ENCODE peak calls at places on chromosomes 2 and 18, in nine cellular contexts. A, H, S, I, V, W, B, C and Q are unnamed samples. For H3K4me1, the result is how much of the 10 kb centered on the place peaks cover.

GRCh38 chr18:28149810-28150420 is 27.0 kb downstream of the CDH2 start:
- DNase-seq in C (no peak), H (no peak), S (no peak), A (no peak), W (no peak), B (no peak), I (no peak), V (no peak), Q (peak)

GRCh38 chr2:127508025-127508620 is 18.2 kb downstream of the IWS1 start:
- DNase-seq in W (no peak), C (no peak), S (no peak), B (no peak), I (no peak), A (no peak), H (no peak), V (no peak), Q (no peak)

GRCh38 chr2:201929627-201930026 is 104.0 kb upstream of the FZD7 start:
- DNase-seq in A (no peak), B (no peak), W (peak), C (no peak), S (no peak), H (no peak), I (no peak), V (no peak), Q (no peak)

GRCh38 chr18:24054130-24054529 is 39.6 kb downstream of the TTC39C start:
- DNase-seq in C (no peak), W (no peak), A (no peak), I (no peak), B (no peak), V (no peak), H (no peak), S (no peak), Q (no peak)

GRCh38 chr2:172467382-172467781 is 40.0 kb downstream of the ITGA6 start:
- DNase-seq in A (peak), B (no peak), V (no peak), W (no peak), C (no peak), I (no peak), S (no peak), H (no peak), Q (no peak)

GRCh38 chr2:169363027-169363569 is 764 bp upstream of the LRP2 start:
- DNase-seq in S (no peak), B (no peak), V (no peak), W (no peak), A (no peak), I (no peak), C (no peak), H (no peak), Q (no peak)

GRCh38 chr2:236719192-236719635 is 149.6 kb downstream of the ACKR3 start:
- DNase-seq in V (no peak), A (no peak), S (no peak), B (peak), I (no peak), C (no peak), W (no peak), H (no peak), Q (no peak)

GRCh38 chr2:64692401-64692800 is 38.7 kb upstream of the SERTAD2 start:
- DNase-seq in V (no peak), W (no peak), B (no peak), A (no peak), H (no peak), I (no peak), S (no peak), C (no peak), Q (no peak)

GRCh38 chr2:54570925-54571694 is 115.0 kb downstream of the SPTBN1 start:
- DNase-seq in I (no peak), B (peak), V (no peak), W (no peak), S (peak), A (peak), H (no peak), C (peak), Q (peak)

GRCh38 chr2:233387667-233388528 is 33.6 kb downstream of the DGKD start:
- DNase-seq in V (peak), I (peak), B (no peak), C (peak), A (peak), W (no peak), H (no peak), S (no peak), Q (peak)

GRCh38 chr2:25596506-25596905 is 76.9 kb downstream of the DTNB start:
- DNase-seq in W (no peak), C (no peak), V (no peak), A (no peak), S (no peak), H (no peak), I (no peak), B (no peak), Q (no peak)

GRCh38 chr2:179691235-179691634 is 170.2 kb downstream of the ZNF385B start:
- DNase-seq in W (no peak), C (no peak), I (no peak), S (no peak), H (no peak), V (no peak), A (no peak), B (no peak), Q (no peak)

GRCh38 chr2:239467281-239467955 is 66.6 kb upstream of the HDAC4 start:
- DNase-seq in H (no peak), S (no peak), B (no peak), I (no peak), V (no peak), C (peak), W (peak), A (no peak), Q (no peak)

GRCh38 chr18:73462092-73462491 is 594.3 kb upstream of the NETO1 start:
- DNase-seq in S (no peak), W (no peak), I (no peak), H (no peak), A (no peak), C (no peak), V (no peak), B (no peak), Q (no peak)

GRCh38 chr2:160415991-160416390 is 77.6 kb downstream of the RBMS1 start:
- DNase-seq in S (no peak), I (no peak), H (no peak), V (no peak), C (no peak), W (no peak), A (no peak), B (no peak), Q (no peak)

GRCh38 chr2:1613731-1614354 is 130.5 kb downstream of the PXDN start:
- DNase-seq in I (no peak), S (no peak), B (no peak), A (no peak), W (peak), V (no peak), H (no peak), C (no peak), Q (peak)

GRCh38 chr2:150938586-150938985 is 323.1 kb downstream of the RBM43 start:
- DNase-seq in W (no peak), I (no peak), V (no peak), C (no peak), A (no peak), B (no peak), H (no peak), S (no peak), Q (no peak)

GRCh38 chr2:53886406-53887280 is 26.9 kb upstream of the GPR75 start:
- DNase-seq in S (no peak), W (no peak), C (no peak), V (no peak), I (no peak), H (no peak), B (no peak), A (no peak), Q (no peak)

GRCh38 chr2:153870308-153870707 is 1.4 kb upstream of the GALNT13 start:
- DNase-seq in W (no peak), I (no peak), S (no peak), B (no peak), H (no peak), C (no peak), V (no peak), A (peak), Q (no peak)

GRCh38 chr2:213317929-213318328 is 33.7 kb downstream of the SPAG16 start:
- DNase-seq in I (no peak), C (no peak), S (no peak), V (no peak), A (no peak), H (no peak), B (no peak), W (no peak), Q (no peak)

GRCh38 chr2:48358982-48359381 is 171.0 kb upstream of the STON1 start:
- DNase-seq in H (no peak), A (no peak), C (no peak), W (no peak), V (no peak), S (no peak), B (no peak), I (no peak), Q (no peak)

GRCh38 chr18:46141199-46141598 is 37.0 kb downstream of the HAUS1 start:
- DNase-seq in H (no peak), I (peak), W (no peak), C (no peak), B (no peak), A (no peak), S (no peak), V (no peak), Q (no peak)

GRCh38 chr2:100741880-100742814 is 77.8 kb upstream of the NPAS2 start:
- DNase-seq in A (no peak), C (peak), S (no peak), H (no peak), B (no peak), V (no peak), I (no peak), W (no peak), Q (no peak)

GRCh38 chr2:74497777-74498499 is 1.5 kb downstream of the LBX2 start:
- DNase-seq in V (no peak), A (peak), C (peak), S (no peak), I (no peak), B (peak), H (no peak), W (peak), Q (no peak)

GRCh38 chr2:216596234-216596985 is 36.8 kb upstream of the IGFBP2 start:
- DNase-seq in C (peak), I (no peak), H (no peak), A (no peak), V (no peak), B (no peak), S (no peak), W (no peak), Q (no peak)

GRCh38 chr2:233464056-233464455 is 102.5 kb downstream of the USP40 start:
- DNase-seq in H (no peak), W (no peak), A (no peak), C (no peak), V (no peak), I (no peak), B (peak), S (no peak), Q (no peak)

GRCh38 chr2:9778012-9778411 is 65.3 kb upstream of the TAF1B start:
- DNase-seq in V (no peak), B (peak), W (peak), I (peak), S (no peak), H (no peak), C (no peak), A (peak), Q (no peak)

GRCh38 chr2:237527241-237527640 is 39.1 kb upstream of the PRLH start:
- DNase-seq in V (no peak), H (no peak), S (no peak), A (no peak), W (no peak), B (no peak), C (no peak), I (no peak), Q (no peak)

GRCh38 chr2:170255137-170255536 is 77.2 kb downstream of the MYO3B start:
- DNase-seq in C (no peak), V (no peak), I (no peak), W (no peak), S (no peak), A (no peak), B (no peak), H (no peak), Q (no peak)

GRCh38 chr2:74407682-74408081 is 13.7 kb downstream of the C2orf81 start:
- DNase-seq in W (no peak), A (no peak), V (no peak), C (no peak), I (no peak), S (no peak), H (no peak), B (no peak), Q (no peak)

GRCh38 chr2:212147921-212148513 is 390.6 kb downstream of the ERBB4 start:
- DNase-seq in H (no peak), C (no peak), S (no peak), V (no peak), W (no peak), I (no peak), B (no peak), A (peak), Q (no peak)

DNA sequence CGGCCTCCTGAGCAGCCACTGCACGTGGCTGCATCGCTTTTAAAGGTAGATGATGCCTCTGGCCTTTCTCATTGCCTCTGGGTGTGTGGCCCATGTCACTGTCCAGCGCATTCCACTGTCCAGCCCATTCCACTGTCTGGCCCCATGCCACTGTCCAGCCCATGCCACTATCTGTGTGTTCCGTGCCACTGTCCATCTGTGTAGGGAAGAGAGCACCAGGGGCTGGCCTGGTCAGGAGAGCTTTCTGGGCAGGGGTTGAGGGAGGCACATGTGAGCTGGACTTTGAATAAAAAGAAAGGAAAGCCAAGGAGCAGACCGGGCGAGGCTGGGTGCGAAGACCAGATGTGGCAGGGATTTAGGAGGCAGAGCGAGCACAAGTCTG is 236.1 kb downstream of the NEDD4L start:
- DNase-seq in C (no peak), I (no peak), H (no peak), B (no peak), A (no peak), V (no peak), W (no peak), S (no peak), Q (no peak)
- H3K4me1 ChIP-seq in C (under half), I (under half), H (under half), B (under half), A (under half), V (under half), W (under half), S (under half), Q (half or more)

DNA sequence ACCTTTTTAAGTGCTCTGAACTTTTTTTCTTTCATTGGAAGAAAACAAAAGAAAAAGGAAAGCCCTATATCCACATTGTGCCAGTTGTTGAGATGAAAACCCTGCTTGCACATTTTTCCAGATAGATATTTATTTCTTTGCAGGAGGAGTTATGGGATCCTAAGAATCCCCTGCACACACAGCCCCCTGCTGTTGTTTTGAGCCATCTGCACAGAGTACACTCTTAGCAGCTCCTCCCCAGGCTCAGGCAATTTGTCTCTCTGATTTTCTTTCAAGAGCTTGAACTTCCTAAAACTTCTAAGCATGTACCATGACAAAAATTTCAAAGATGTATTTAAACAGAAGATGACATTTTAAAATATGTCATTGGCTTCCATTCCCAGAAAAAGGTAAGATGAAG is 436.9 kb downstream of the METTL4 start:
- DNase-seq in V (no peak), S (no peak), H (no peak), W (no peak), B (no peak), I (no peak), A (peak), C (no peak), Q (no peak)
- TF ChIP-seq CTCF in V (no peak), S (no peak), H (no peak), W (peak), B (no peak), I (no peak), A (no peak), C (no peak), Q (no peak)

DNA sequence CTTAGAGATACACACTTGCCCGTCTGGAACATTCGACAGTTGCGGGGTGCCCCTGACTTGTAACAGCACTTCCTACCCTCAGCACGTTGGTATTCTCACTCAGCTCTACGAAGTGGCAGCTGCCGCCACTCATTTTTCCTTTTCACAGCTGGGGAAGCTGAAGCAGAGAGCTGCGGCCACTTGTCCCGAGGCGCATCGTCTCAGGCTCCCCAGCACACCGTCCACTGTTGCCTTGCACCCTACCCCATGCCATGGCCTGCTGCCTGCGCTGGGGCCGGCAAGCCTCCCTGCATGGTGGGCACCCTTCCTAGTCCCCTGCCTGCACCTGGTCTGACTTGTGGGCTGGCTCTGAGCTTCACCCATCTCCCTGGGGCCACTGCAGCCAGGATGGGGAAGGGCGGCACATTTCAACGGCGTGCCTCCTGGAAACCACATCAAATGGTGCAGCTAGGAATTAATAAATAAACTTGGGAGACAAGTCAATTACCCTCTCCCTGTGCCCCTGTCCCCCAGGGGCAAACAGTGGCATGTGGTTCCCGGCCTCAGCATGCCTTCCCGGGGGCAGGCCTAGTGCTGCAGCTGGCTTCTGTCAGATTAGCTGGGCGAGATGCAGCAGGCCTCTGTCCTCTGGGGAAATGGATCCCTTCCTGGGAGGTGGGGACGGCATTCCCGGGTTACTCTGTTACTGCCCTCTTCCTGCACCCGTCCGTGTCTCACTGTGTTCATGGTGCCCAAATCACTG is 64.7 kb upstream of the HAAO start:
- DNase-seq in B (peak), A (no peak), W (no peak), C (no peak), I (peak), H (no peak), S (no peak), V (no peak), Q (no peak)
- H3K4me1 ChIP-seq in B (under half), A (under half), W (under half), C (under half), I (under half), H (under half), S (under half), V (under half), Q (under half)

GRCh38 chr2:128603411-128603924 is 284.8 kb upstream of the HS6ST1 start:
- DNase-seq in S (no peak), W (no peak), A (no peak), B (peak), V (no peak), I (peak), C (no peak), H (no peak), Q (peak)
- TF ChIP-seq CTCF in S (no peak), W (no peak), A (no peak), B (no peak), V (no peak), I (no peak), C (no peak), H (no peak), Q (no peak)

GRCh38 chr2:176496756-176497155 is 227.5 kb downstream of the MTX2 start:
- DNase-seq in S (no peak), V (no peak), H (no peak), W (no peak), A (no peak), B (no peak), I (no peak), C (no peak), Q (no peak)

GRCh38 chr2:176493221-176493825 is 224.1 kb downstream of the MTX2 start:
- DNase-seq in W (no peak), A (no peak), C (no peak), V (no peak), H (no peak), I (no peak), B (no peak), S (no peak), Q (no peak)

GRCh38 chr2:176492583-176492982 is 223.3 kb downstream of the MTX2 start:
- DNase-seq in V (no peak), I (no peak), S (no peak), B (no peak), H (no peak), C (no peak), W (no peak), A (no peak), Q (no peak)

GRCh38 chr2:176493909-176494308 is 224.7 kb downstream of the MTX2 start:
- DNase-seq in B (no peak), I (no peak), A (no peak), S (no peak), H (no peak), V (no peak), W (no peak), C (no peak), Q (no peak)

DNA sequence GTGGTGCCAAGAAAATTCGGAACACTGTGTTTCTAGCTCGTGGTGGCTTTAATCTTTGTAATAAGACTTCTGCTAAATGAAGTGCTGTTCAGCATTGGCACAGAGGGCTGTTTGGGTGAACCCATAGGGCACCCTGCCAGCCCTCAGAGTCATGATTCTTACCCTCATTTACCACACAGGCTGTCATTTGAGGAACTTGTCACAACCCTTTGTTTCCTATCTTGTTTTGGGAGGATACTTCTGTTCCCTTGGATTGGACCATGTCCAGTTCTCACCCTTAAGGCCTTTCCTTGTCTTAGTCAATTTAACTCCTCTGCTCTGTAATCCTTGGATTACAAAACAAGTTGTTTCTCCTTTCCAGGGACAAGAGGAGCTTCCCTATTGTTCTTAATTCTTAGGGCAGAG is 225.7 kb downstream of the MTX2 start:
- DNase-seq in B (no peak), A (no peak), V (peak), C (no peak), W (no peak), H (no peak), I (peak), S (no peak), Q (peak)
- H3K4me1 ChIP-seq in B (under half), A (under half), V (under half), C (under half), W (under half), H (under half), I (under half), S (under half), Q (under half)

DNA sequence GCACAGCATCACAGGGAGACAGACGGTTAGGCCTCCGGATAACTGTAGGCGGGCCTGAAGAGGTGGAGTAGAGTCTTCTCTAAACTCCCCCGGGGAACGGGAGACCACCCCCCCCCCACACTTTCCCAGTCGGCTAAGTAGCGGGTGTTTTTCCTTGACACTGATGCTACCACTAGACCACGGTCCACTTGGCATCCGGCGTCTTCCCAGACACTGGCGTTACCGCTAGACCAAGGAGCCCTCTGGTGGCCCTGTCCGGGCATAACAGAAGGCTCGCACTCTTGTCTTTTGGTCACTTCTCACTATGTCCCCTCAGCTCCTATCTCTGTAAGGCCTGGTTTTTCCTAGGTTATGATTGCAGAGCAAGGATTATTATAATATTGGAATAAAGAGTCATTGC is 25.7 kb upstream of the NCL start:
- DNase-seq in A (no peak), H (no peak), I (no peak), S (no peak), B (no peak), C (no peak), W (peak), V (no peak), Q (peak)
- TF ChIP-seq CTCF in A (peak), H (peak), I (peak), S (no peak), B (peak), C (peak), W (peak), V (peak), Q (peak)

GRCh38 chr2:120767486-120768005 is 31.9 kb downstream of the GLI2 start:
- DNase-seq in W (peak), I (no peak), V (no peak), A (no peak), H (no peak), S (no peak), B (peak), C (no peak), Q (peak)
- H3K4me1 ChIP-seq in W (under half), I (under half), V (under half), A (under half), H (half or more), S (under half), B (under half), C (under half), Q (under half)